ENCODE peak calls at places on chromosomes 7 and 10, in ten cellular contexts. One of them, this sample, is unnamed.

GRCh38 chr10:69360485-69361302 is 56.0 kb downstream of the TACR2 start:
- DNase-seq in GM12892: no peak
- DNase-seq in IMR-90: peak
- DNase-seq in sigmoid colon: peak
- DNase-seq in upper lobe of left lung: no peak
- DNase-seq in GM12891: no peak
- DNase-seq in thyroid gland: peak
- DNase-seq in erythroblast: no peak
- DNase-seq in prostate gland: peak
- DNase-seq in ovary: peak
- DNase-seq in this sample: no peak

GRCh38 chr10:88499569-88500470 is 83.3 kb downstream of the RNLS start:
- DNase-seq in GM12892: no peak
- DNase-seq in IMR-90: peak
- DNase-seq in sigmoid colon: no peak
- DNase-seq in upper lobe of left lung: no peak
- DNase-seq in GM12891: no peak
- DNase-seq in thyroid gland: no peak
- DNase-seq in erythroblast: no peak
- DNase-seq in prostate gland: no peak
- DNase-seq in ovary: no peak
- DNase-seq in this sample: no peak

GRCh38 chr10:35712486-35712885 is 70.4 kb upstream of the FZD8 start:
- DNase-seq in GM12892: no peak
- DNase-seq in IMR-90: no peak
- DNase-seq in sigmoid colon: no peak
- DNase-seq in upper lobe of left lung: no peak
- DNase-seq in GM12891: no peak
- DNase-seq in thyroid gland: no peak
- DNase-seq in erythroblast: no peak
- DNase-seq in prostate gland: no peak
- DNase-seq in ovary: no peak
- DNase-seq in this sample: no peak

GRCh38 chr7:23945472-23945871 is 235.5 kb downstream of the STK31 start:
- DNase-seq in GM12892: no peak
- DNase-seq in IMR-90: no peak
- DNase-seq in sigmoid colon: no peak
- DNase-seq in upper lobe of left lung: no peak
- DNase-seq in GM12891: no peak
- DNase-seq in thyroid gland: no peak
- DNase-seq in erythroblast: no peak
- DNase-seq in prostate gland: no peak
- DNase-seq in ovary: no peak
- DNase-seq in this sample: no peak

GRCh38 chr7:158997471-158997870 is 141.1 kb downstream of the DYNC2I1 start:
- DNase-seq in GM12892: no peak
- DNase-seq in IMR-90: no peak
- DNase-seq in sigmoid colon: no peak
- DNase-seq in upper lobe of left lung: no peak
- DNase-seq in GM12891: no peak
- DNase-seq in thyroid gland: no peak
- DNase-seq in erythroblast: no peak
- DNase-seq in prostate gland: no peak
- DNase-seq in ovary: no peak
- DNase-seq in this sample: no peak

GRCh38 chr7:29285451-29285807 is 90.9 kb downstream of the CHN2 start:
- DNase-seq in GM12892: no peak
- DNase-seq in IMR-90: peak
- DNase-seq in sigmoid colon: no peak
- DNase-seq in upper lobe of left lung: no peak
- DNase-seq in GM12891: no peak
- DNase-seq in thyroid gland: no peak
- DNase-seq in erythroblast: no peak
- DNase-seq in prostate gland: no peak
- DNase-seq in ovary: no peak
- DNase-seq in this sample: no peak

GRCh38 chr7:95046494-95047240 is 139.3 kb downstream of the PPP1R9A start:
- DNase-seq in GM12892: no peak
- DNase-seq in IMR-90: no peak
- DNase-seq in sigmoid colon: no peak
- DNase-seq in upper lobe of left lung: no peak
- DNase-seq in GM12891: no peak
- DNase-seq in thyroid gland: no peak
- DNase-seq in erythroblast: no peak
- DNase-seq in prostate gland: no peak
- DNase-seq in ovary: no peak
- DNase-seq in this sample: no peak

GRCh38 chr10:79093658-79094411 is 25.1 kb downstream of the ZMIZ1 start:
- DNase-seq in GM12892: no peak
- DNase-seq in IMR-90: peak
- DNase-seq in sigmoid colon: peak
- DNase-seq in upper lobe of left lung: no peak
- DNase-seq in GM12891: no peak
- DNase-seq in thyroid gland: peak
- DNase-seq in erythroblast: peak
- DNase-seq in prostate gland: peak
- DNase-seq in ovary: no peak
- DNase-seq in this sample: no peak

GRCh38 chr7:5231811-5232484 is 41.9 kb downstream of the WIPI2 start:
- DNase-seq in GM12892: no peak
- DNase-seq in IMR-90: no peak
- DNase-seq in sigmoid colon: no peak
- DNase-seq in upper lobe of left lung: peak
- DNase-seq in GM12891: no peak
- DNase-seq in thyroid gland: peak
- DNase-seq in erythroblast: no peak
- DNase-seq in prostate gland: no peak
- DNase-seq in ovary: no peak
- DNase-seq in this sample: no peak
- TF ChIP-seq POLR2A in GM12892: peak
- TF ChIP-seq POLR2A in IMR-90: no peak
- TF ChIP-seq POLR2A in sigmoid colon: no peak
- TF ChIP-seq POLR2A in upper lobe of left lung: no peak
- TF ChIP-seq POLR2A in GM12891: no peak
- TF ChIP-seq POLR2A in thyroid gland: peak
- TF ChIP-seq POLR2A in erythroblast: no peak
- TF ChIP-seq POLR2A in prostate gland: no peak
- TF ChIP-seq POLR2A in ovary: no peak
- TF ChIP-seq POLR2A in this sample: no peak

GRCh38 chr10:3958472-3958996 is 173.5 kb upstream of the KLF6 start:
- DNase-seq in GM12892: no peak
- DNase-seq in IMR-90: no peak
- DNase-seq in sigmoid colon: no peak
- DNase-seq in upper lobe of left lung: no peak
- DNase-seq in GM12891: no peak
- DNase-seq in thyroid gland: no peak
- DNase-seq in erythroblast: no peak
- DNase-seq in prostate gland: no peak
- DNase-seq in ovary: no peak
- DNase-seq in this sample: no peak

GRCh38 chr10:3961082-3961481 is 176.1 kb upstream of the KLF6 start:
- DNase-seq in GM12892: no peak
- DNase-seq in IMR-90: no peak
- DNase-seq in sigmoid colon: no peak
- DNase-seq in upper lobe of left lung: no peak
- DNase-seq in GM12891: no peak
- DNase-seq in thyroid gland: no peak
- DNase-seq in erythroblast: no peak
- DNase-seq in prostate gland: no peak
- DNase-seq in ovary: no peak
- DNase-seq in this sample: no peak

GRCh38 chr10:3960496-3960895 is 175.5 kb upstream of the KLF6 start:
- DNase-seq in GM12892: no peak
- DNase-seq in IMR-90: no peak
- DNase-seq in sigmoid colon: no peak
- DNase-seq in upper lobe of left lung: no peak
- DNase-seq in GM12891: no peak
- DNase-seq in thyroid gland: no peak
- DNase-seq in erythroblast: no peak
- DNase-seq in prostate gland: no peak
- DNase-seq in ovary: no peak
- DNase-seq in this sample: no peak

GRCh38 chr10:3955954-3956617 is 171.1 kb upstream of the KLF6 start:
- DNase-seq in GM12892: no peak
- DNase-seq in IMR-90: no peak
- DNase-seq in sigmoid colon: no peak
- DNase-seq in upper lobe of left lung: no peak
- DNase-seq in GM12891: no peak
- DNase-seq in thyroid gland: peak
- DNase-seq in erythroblast: no peak
- DNase-seq in prostate gland: no peak
- DNase-seq in ovary: no peak
- DNase-seq in this sample: no peak

DNA sequence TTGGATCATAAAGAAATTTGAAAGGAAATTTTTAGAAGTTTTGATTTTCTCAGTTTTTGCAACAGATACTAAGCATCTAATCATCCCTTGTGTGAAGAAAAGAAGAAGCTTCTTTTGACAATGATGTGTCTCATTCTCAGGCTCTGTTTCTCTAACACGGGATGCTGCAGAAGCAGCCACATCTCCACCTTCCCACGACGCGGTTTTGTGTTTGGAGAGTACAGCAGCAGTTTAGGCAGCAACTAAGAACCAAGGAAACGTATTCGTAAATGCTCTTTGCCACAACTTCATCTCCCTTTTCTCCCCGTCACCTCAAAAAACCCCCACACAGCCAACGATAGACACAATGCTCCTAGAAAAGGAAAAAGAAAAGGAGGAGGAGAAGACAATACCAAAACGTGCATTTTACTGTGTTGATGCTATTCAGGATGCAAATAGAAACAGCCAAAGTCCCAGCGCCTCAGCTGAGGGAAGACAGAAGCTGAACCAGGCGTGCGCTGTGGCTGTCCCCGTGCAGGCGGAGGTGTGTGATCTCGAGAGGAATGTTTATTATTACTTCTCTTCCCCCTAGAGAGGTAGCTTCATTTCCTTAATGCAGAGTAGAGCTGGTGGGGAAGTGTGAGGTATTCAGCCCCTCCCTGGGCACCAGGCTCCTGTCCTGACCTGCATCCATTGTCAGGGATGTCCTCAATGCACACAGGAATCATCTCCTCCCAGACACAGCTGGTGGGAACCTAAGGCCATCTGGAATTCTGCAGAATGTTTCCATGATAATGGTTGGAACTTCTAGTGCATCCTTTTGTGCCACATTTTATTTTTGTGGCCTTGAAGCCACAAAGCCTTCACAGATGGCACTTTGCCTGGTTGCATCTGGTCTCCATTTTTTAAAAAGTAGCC is 174.6 kb upstream of the KLF6 start:
- DNase-seq in GM12892: no peak
- DNase-seq in IMR-90: no peak
- DNase-seq in sigmoid colon: no peak
- DNase-seq in upper lobe of left lung: peak
- DNase-seq in GM12891: no peak
- DNase-seq in thyroid gland: no peak
- DNase-seq in erythroblast: no peak
- DNase-seq in prostate gland: no peak
- DNase-seq in ovary: no peak
- DNase-seq in this sample: no peak
- TF ChIP-seq POLR2A in GM12892: no peak
- TF ChIP-seq POLR2A in IMR-90: no peak
- TF ChIP-seq POLR2A in sigmoid colon: no peak
- TF ChIP-seq POLR2A in upper lobe of left lung: no peak
- TF ChIP-seq POLR2A in GM12891: no peak
- TF ChIP-seq POLR2A in thyroid gland: no peak
- TF ChIP-seq POLR2A in erythroblast: no peak
- TF ChIP-seq POLR2A in prostate gland: no peak
- TF ChIP-seq POLR2A in ovary: no peak
- TF ChIP-seq POLR2A in this sample: no peak

GRCh38 chr10:124092270-124093075 is 925 bp downstream of the CHST15 start:
- DNase-seq in GM12892: peak
- DNase-seq in IMR-90: no peak
- DNase-seq in sigmoid colon: peak
- DNase-seq in upper lobe of left lung: peak
- DNase-seq in GM12891: peak
- DNase-seq in thyroid gland: peak
- DNase-seq in erythroblast: no peak
- DNase-seq in prostate gland: peak
- DNase-seq in ovary: peak
- DNase-seq in this sample: no peak

GRCh38 chr10:124094419-124094785 is 1.0 kb upstream of the CHST15 start:
- DNase-seq in GM12892: no peak
- DNase-seq in IMR-90: no peak
- DNase-seq in sigmoid colon: no peak
- DNase-seq in upper lobe of left lung: no peak
- DNase-seq in GM12891: no peak
- DNase-seq in thyroid gland: no peak
- DNase-seq in erythroblast: no peak
- DNase-seq in prostate gland: no peak
- DNase-seq in ovary: no peak
- DNase-seq in this sample: no peak

GRCh38 chr10:124091646-124092269 is 1.6 kb downstream of the CHST15 start:
- DNase-seq in GM12892: no peak
- DNase-seq in IMR-90: no peak
- DNase-seq in sigmoid colon: peak
- DNase-seq in upper lobe of left lung: peak
- DNase-seq in GM12891: peak
- DNase-seq in thyroid gland: peak
- DNase-seq in erythroblast: no peak
- DNase-seq in prostate gland: no peak
- DNase-seq in ovary: peak
- DNase-seq in this sample: no peak

GRCh38 chr10:124095096-124095495 is 1.7 kb upstream of the CHST15 start:
- DNase-seq in GM12892: no peak
- DNase-seq in IMR-90: no peak
- DNase-seq in sigmoid colon: peak
- DNase-seq in upper lobe of left lung: no peak
- DNase-seq in GM12891: no peak
- DNase-seq in thyroid gland: no peak
- DNase-seq in erythroblast: no peak
- DNase-seq in prostate gland: no peak
- DNase-seq in ovary: no peak
- DNase-seq in this sample: no peak

GRCh38 chr10:124093076-124093773 is at the start of gene CHST15:
- DNase-seq in GM12892: no peak
- DNase-seq in IMR-90: no peak
- DNase-seq in sigmoid colon: peak
- DNase-seq in upper lobe of left lung: peak
- DNase-seq in GM12891: peak
- DNase-seq in thyroid gland: peak
- DNase-seq in erythroblast: no peak
- DNase-seq in prostate gland: peak
- DNase-seq in ovary: peak
- DNase-seq in this sample: no peak
- TF ChIP-seq POLR2A in GM12892: no peak
- TF ChIP-seq POLR2A in IMR-90: no peak
- TF ChIP-seq POLR2A in sigmoid colon: peak
- TF ChIP-seq POLR2A in upper lobe of left lung: no peak
- TF ChIP-seq POLR2A in GM12891: no peak
- TF ChIP-seq POLR2A in thyroid gland: peak
- TF ChIP-seq POLR2A in erythroblast: no peak
- TF ChIP-seq POLR2A in prostate gland: peak
- TF ChIP-seq POLR2A in ovary: no peak
- TF ChIP-seq POLR2A in this sample: peak

DNA sequence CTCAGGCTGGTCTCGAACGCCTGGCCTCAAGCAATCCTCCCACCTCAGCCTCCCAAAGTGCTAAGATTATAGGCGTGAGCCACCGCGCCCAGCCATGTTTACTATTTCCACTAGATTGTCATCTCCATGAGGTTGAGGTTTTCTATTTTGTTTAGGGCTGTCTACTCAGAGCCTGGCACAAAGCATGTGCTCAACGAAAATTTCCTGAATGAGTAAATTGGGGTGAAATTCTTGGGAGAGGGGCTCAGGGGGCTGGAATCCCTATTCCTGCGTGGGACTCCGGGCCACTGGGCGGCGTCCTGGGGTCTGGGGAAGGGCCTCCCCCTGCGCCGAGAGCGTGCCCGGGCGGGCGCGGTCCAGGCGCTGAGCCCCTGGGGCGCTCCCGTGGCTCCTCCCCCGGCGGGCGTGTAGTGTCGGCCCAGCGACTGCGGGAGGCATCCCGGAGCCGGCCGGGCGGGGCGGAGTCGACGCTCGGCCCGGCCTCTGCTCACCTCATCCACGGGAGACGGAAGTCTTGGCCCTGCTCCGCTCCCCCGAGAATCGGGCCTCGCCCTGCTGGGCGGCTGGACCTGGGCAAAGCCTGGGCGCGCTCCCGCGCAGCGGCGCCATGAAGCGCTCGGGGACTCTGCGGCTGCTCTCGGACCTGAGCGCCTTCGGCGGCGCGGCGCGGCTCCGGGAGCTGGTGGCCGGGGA is at the start of gene HPS6:
- DNase-seq in GM12892: peak
- DNase-seq in IMR-90: peak
- DNase-seq in sigmoid colon: peak
- DNase-seq in upper lobe of left lung: peak
- DNase-seq in GM12891: peak
- DNase-seq in thyroid gland: peak
- DNase-seq in erythroblast: peak
- DNase-seq in prostate gland: peak
- DNase-seq in ovary: peak
- DNase-seq in this sample: no peak
- TF ChIP-seq POLR2A in GM12892: peak
- TF ChIP-seq POLR2A in IMR-90: peak
- TF ChIP-seq POLR2A in sigmoid colon: peak
- TF ChIP-seq POLR2A in upper lobe of left lung: no peak
- TF ChIP-seq POLR2A in GM12891: peak
- TF ChIP-seq POLR2A in thyroid gland: peak
- TF ChIP-seq POLR2A in erythroblast: peak
- TF ChIP-seq POLR2A in prostate gland: peak
- TF ChIP-seq POLR2A in ovary: peak
- TF ChIP-seq POLR2A in this sample: no peak